ENCODE peak calls at places on chromosome 21, in ten cellular contexts. One of them, this sample, is unnamed.

GRCh38 chr21:35223480-35224156 is 174.5 kb upstream of the RUNX1 start:
- DNase-seq in H9: no peak
- DNase-seq in endothelial cell: no peak
- DNase-seq in AG09319: no peak
- DNase-seq in mammary epithelial cell: no peak
- DNase-seq in fibroblast of pulmonary artery: no peak
- DNase-seq in fibroblast of mammary gland: peak
- DNase-seq in GM13977: no peak
- DNase-seq in coronary artery: no peak
- DNase-seq in heart right ventricle: no peak
- DNase-seq in this sample: no peak

GRCh38 chr21:33821580-33822322 is 93.9 kb downstream of the ATP5PO start:
- DNase-seq in H9: no peak
- DNase-seq in endothelial cell: no peak
- DNase-seq in AG09319: no peak
- DNase-seq in mammary epithelial cell: no peak
- DNase-seq in fibroblast of pulmonary artery: no peak
- DNase-seq in fibroblast of mammary gland: no peak
- DNase-seq in GM13977: no peak
- DNase-seq in coronary artery: no peak
- DNase-seq in heart right ventricle: no peak
- DNase-seq in this sample: no peak

GRCh38 chr21:43643193-43643592 is 16.1 kb downstream of the HSF2BP start:
- DNase-seq in H9: no peak
- DNase-seq in endothelial cell: no peak
- DNase-seq in AG09319: no peak
- DNase-seq in mammary epithelial cell: no peak
- DNase-seq in fibroblast of pulmonary artery: no peak
- DNase-seq in fibroblast of mammary gland: no peak
- DNase-seq in GM13977: no peak
- DNase-seq in coronary artery: no peak
- DNase-seq in heart right ventricle: no peak
- DNase-seq in this sample: no peak

GRCh38 chr21:46213620-46214286 is 14.8 kb downstream of the LSS start:
- DNase-seq in H9: no peak
- DNase-seq in endothelial cell: no peak
- DNase-seq in AG09319: no peak
- DNase-seq in mammary epithelial cell: no peak
- DNase-seq in fibroblast of pulmonary artery: no peak
- DNase-seq in fibroblast of mammary gland: no peak
- DNase-seq in GM13977: no peak
- DNase-seq in coronary artery: peak
- DNase-seq in heart right ventricle: no peak
- DNase-seq in this sample: peak

GRCh38 chr21:31630062-31630711 is 29.3 kb upstream of the SOD1 start:
- DNase-seq in H9: no peak
- DNase-seq in endothelial cell: no peak
- DNase-seq in AG09319: peak
- DNase-seq in mammary epithelial cell: peak
- DNase-seq in fibroblast of pulmonary artery: peak
- DNase-seq in fibroblast of mammary gland: peak
- DNase-seq in GM13977: no peak
- DNase-seq in coronary artery: no peak
- DNase-seq in heart right ventricle: no peak
- DNase-seq in this sample: peak

GRCh38 chr21:36697473-36698159 is 1.3 kb upstream of the SIM2 start:
- DNase-seq in H9: peak
- DNase-seq in endothelial cell: peak
- DNase-seq in AG09319: no peak
- DNase-seq in mammary epithelial cell: no peak
- DNase-seq in fibroblast of pulmonary artery: no peak
- DNase-seq in fibroblast of mammary gland: no peak
- DNase-seq in GM13977: peak
- DNase-seq in coronary artery: no peak
- DNase-seq in heart right ventricle: no peak
- DNase-seq in this sample: no peak

GRCh38 chr21:43369124-43369523 is 57.8 kb downstream of the SIK1 start:
- DNase-seq in H9: no peak
- DNase-seq in endothelial cell: no peak
- DNase-seq in AG09319: no peak
- DNase-seq in mammary epithelial cell: peak
- DNase-seq in fibroblast of pulmonary artery: peak
- DNase-seq in fibroblast of mammary gland: peak
- DNase-seq in GM13977: no peak
- DNase-seq in coronary artery: no peak
- DNase-seq in heart right ventricle: peak
- DNase-seq in this sample: no peak

GRCh38 chr21:32330784-32331311 is 32.2 kb downstream of the MRAP start:
- DNase-seq in H9: no peak
- DNase-seq in endothelial cell: no peak
- DNase-seq in AG09319: no peak
- DNase-seq in mammary epithelial cell: no peak
- DNase-seq in fibroblast of pulmonary artery: no peak
- DNase-seq in fibroblast of mammary gland: no peak
- DNase-seq in GM13977: no peak
- DNase-seq in coronary artery: peak
- DNase-seq in heart right ventricle: no peak
- DNase-seq in this sample: no peak

GRCh38 chr21:8991088-8991907 is 1530.1 kb upstream of the TPTE start:
- DNase-seq in H9: peak
- DNase-seq in endothelial cell: peak
- DNase-seq in AG09319: no peak
- DNase-seq in mammary epithelial cell: no peak
- DNase-seq in fibroblast of pulmonary artery: no peak
- DNase-seq in fibroblast of mammary gland: no peak
- DNase-seq in GM13977: no peak
- DNase-seq in coronary artery: no peak
- DNase-seq in heart right ventricle: no peak
- DNase-seq in this sample: no peak

GRCh38 chr21:36909901-36910561 is 56.4 kb downstream of the HLCS start:
- DNase-seq in H9: no peak
- DNase-seq in endothelial cell: no peak
- DNase-seq in AG09319: peak
- DNase-seq in mammary epithelial cell: peak
- DNase-seq in fibroblast of pulmonary artery: peak
- DNase-seq in fibroblast of mammary gland: peak
- DNase-seq in GM13977: no peak
- DNase-seq in coronary artery: no peak
- DNase-seq in heart right ventricle: no peak
- DNase-seq in this sample: no peak

GRCh38 chr21:40714516-40714915 is 132.4 kb downstream of the DSCAM start:
- DNase-seq in H9: no peak
- DNase-seq in endothelial cell: no peak
- DNase-seq in AG09319: no peak
- DNase-seq in mammary epithelial cell: peak
- DNase-seq in fibroblast of pulmonary artery: no peak
- DNase-seq in fibroblast of mammary gland: no peak
- DNase-seq in GM13977: no peak
- DNase-seq in coronary artery: no peak
- DNase-seq in heart right ventricle: no peak
- DNase-seq in this sample: no peak

GRCh38 chr21:40717008-40717407 is 129.9 kb downstream of the DSCAM start:
- DNase-seq in H9: no peak
- DNase-seq in endothelial cell: no peak
- DNase-seq in AG09319: no peak
- DNase-seq in mammary epithelial cell: peak
- DNase-seq in fibroblast of pulmonary artery: no peak
- DNase-seq in fibroblast of mammary gland: no peak
- DNase-seq in GM13977: no peak
- DNase-seq in coronary artery: no peak
- DNase-seq in heart right ventricle: no peak
- DNase-seq in this sample: no peak

GRCh38 chr21:40719615-40720014 is 127.3 kb downstream of the DSCAM start:
- DNase-seq in H9: no peak
- DNase-seq in endothelial cell: no peak
- DNase-seq in AG09319: no peak
- DNase-seq in mammary epithelial cell: no peak
- DNase-seq in fibroblast of pulmonary artery: no peak
- DNase-seq in fibroblast of mammary gland: no peak
- DNase-seq in GM13977: no peak
- DNase-seq in coronary artery: no peak
- DNase-seq in heart right ventricle: no peak
- DNase-seq in this sample: no peak
- TF ChIP-seq CTCF in H9: peak
- TF ChIP-seq CTCF in endothelial cell: no peak
- TF ChIP-seq CTCF in AG09319: no peak
- TF ChIP-seq CTCF in mammary epithelial cell: no peak
- TF ChIP-seq CTCF in fibroblast of pulmonary artery: no peak
- TF ChIP-seq CTCF in fibroblast of mammary gland: no peak
- TF ChIP-seq CTCF in GM13977: no peak
- TF ChIP-seq CTCF in coronary artery: no peak
- TF ChIP-seq CTCF in heart right ventricle: no peak
- TF ChIP-seq CTCF in this sample: no peak

DNA sequence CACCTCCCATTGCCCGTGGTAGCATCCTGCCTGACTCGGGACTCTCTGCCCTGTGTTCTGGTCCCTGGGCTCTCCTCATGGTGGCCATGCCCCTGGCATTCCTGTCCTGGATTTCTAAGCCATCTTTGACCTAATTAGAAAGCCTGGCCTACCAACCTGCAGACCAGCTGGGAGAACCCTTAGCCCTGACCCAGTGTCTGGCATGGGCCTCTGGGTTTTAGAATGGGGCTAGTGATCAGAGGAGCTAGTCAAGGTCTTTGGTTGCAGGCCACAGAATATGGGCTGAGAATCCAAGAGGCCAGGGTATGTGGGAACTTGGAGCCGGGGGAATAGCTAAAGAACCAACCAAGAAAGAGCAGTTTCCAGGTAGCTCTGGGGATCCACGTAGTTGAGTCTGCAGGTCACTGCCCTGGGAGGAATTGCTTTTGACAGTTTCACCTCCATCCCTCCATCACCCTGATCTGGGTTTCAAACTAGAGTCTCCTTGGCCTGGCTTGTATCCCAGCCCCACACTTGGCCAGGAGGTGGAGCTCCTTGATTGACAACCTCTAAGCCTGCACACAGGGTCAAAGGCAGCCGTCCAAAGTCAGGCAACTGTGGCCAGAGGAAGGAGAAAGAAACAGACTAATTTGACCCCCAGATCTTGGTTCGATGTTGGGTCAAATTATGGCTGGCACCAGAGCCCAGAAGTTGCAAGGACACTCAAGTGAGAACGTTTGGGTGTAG is 54.7 kb upstream of the ABCG1 start:
- DNase-seq in H9: no peak
- DNase-seq in endothelial cell: peak
- DNase-seq in AG09319: no peak
- DNase-seq in mammary epithelial cell: peak
- DNase-seq in fibroblast of pulmonary artery: peak
- DNase-seq in fibroblast of mammary gland: no peak
- DNase-seq in GM13977: peak
- DNase-seq in coronary artery: no peak
- DNase-seq in heart right ventricle: peak
- DNase-seq in this sample: no peak
- TF ChIP-seq CTCF in H9: peak
- TF ChIP-seq CTCF in endothelial cell: no peak
- TF ChIP-seq CTCF in AG09319: peak
- TF ChIP-seq CTCF in mammary epithelial cell: peak
- TF ChIP-seq CTCF in fibroblast of pulmonary artery: peak
- TF ChIP-seq CTCF in fibroblast of mammary gland: peak
- TF ChIP-seq CTCF in GM13977: peak
- TF ChIP-seq CTCF in coronary artery: no peak
- TF ChIP-seq CTCF in heart right ventricle: peak
- TF ChIP-seq CTCF in this sample: no peak

GRCh38 chr21:26851109-26851944 is 6.1 kb upstream of the ADAMTS1 start:
- DNase-seq in H9: no peak
- DNase-seq in endothelial cell: no peak
- DNase-seq in AG09319: no peak
- DNase-seq in mammary epithelial cell: peak
- DNase-seq in fibroblast of pulmonary artery: no peak
- DNase-seq in fibroblast of mammary gland: no peak
- DNase-seq in GM13977: no peak
- DNase-seq in coronary artery: no peak
- DNase-seq in heart right ventricle: no peak
- DNase-seq in this sample: no peak

GRCh38 chr21:26849428-26850115 is 4.4 kb upstream of the ADAMTS1 start:
- DNase-seq in H9: no peak
- DNase-seq in endothelial cell: no peak
- DNase-seq in AG09319: no peak
- DNase-seq in mammary epithelial cell: peak
- DNase-seq in fibroblast of pulmonary artery: peak
- DNase-seq in fibroblast of mammary gland: peak
- DNase-seq in GM13977: no peak
- DNase-seq in coronary artery: no peak
- DNase-seq in heart right ventricle: no peak
- DNase-seq in this sample: no peak

GRCh38 chr21:26852422-26852821 is 7.2 kb upstream of the ADAMTS1 start:
- DNase-seq in H9: no peak
- DNase-seq in endothelial cell: no peak
- DNase-seq in AG09319: no peak
- DNase-seq in mammary epithelial cell: no peak
- DNase-seq in fibroblast of pulmonary artery: no peak
- DNase-seq in fibroblast of mammary gland: no peak
- DNase-seq in GM13977: no peak
- DNase-seq in coronary artery: no peak
- DNase-seq in heart right ventricle: no peak
- DNase-seq in this sample: no peak

GRCh38 chr21:26847951-26848350 is 2.7 kb upstream of the ADAMTS1 start:
- DNase-seq in H9: no peak
- DNase-seq in endothelial cell: no peak
- DNase-seq in AG09319: no peak
- DNase-seq in mammary epithelial cell: no peak
- DNase-seq in fibroblast of pulmonary artery: no peak
- DNase-seq in fibroblast of mammary gland: no peak
- DNase-seq in GM13977: no peak
- DNase-seq in coronary artery: no peak
- DNase-seq in heart right ventricle: no peak
- DNase-seq in this sample: no peak

DNA sequence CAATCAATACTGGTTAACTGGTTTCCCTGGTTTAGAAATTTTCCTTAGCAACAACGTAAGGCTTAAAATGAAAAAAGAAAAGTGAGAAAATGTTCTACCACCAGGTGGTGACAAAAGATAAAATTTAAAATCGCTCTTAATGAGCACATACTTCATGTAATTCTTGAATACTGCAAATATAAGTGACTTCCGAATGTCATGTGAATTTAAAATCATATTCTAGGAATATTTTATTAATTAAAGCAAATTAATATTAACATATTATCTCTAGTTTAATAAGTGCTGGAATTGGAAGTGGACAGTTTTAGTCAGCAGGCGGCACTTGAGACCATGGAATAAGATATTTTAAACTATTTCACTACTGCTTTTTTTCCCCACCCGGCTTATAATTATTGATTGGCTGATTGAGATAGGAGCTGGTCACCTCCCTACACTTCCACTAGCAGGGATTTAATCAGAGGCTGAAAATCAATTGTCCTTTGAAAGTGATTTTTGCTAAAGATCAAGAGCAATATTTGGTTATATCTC is 5.0 kb upstream of the ADAMTS1 start:
- DNase-seq in H9: no peak
- DNase-seq in endothelial cell: no peak
- DNase-seq in AG09319: no peak
- DNase-seq in mammary epithelial cell: peak
- DNase-seq in fibroblast of pulmonary artery: peak
- DNase-seq in fibroblast of mammary gland: peak
- DNase-seq in GM13977: no peak
- DNase-seq in coronary artery: no peak
- DNase-seq in heart right ventricle: no peak
- DNase-seq in this sample: no peak
- TF ChIP-seq CTCF in H9: peak
- TF ChIP-seq CTCF in endothelial cell: peak
- TF ChIP-seq CTCF in AG09319: peak
- TF ChIP-seq CTCF in mammary epithelial cell: peak
- TF ChIP-seq CTCF in fibroblast of pulmonary artery: peak
- TF ChIP-seq CTCF in fibroblast of mammary gland: peak
- TF ChIP-seq CTCF in GM13977: peak
- TF ChIP-seq CTCF in coronary artery: peak
- TF ChIP-seq CTCF in heart right ventricle: peak
- TF ChIP-seq CTCF in this sample: peak

GRCh38 chr21:38171723-38172344 is 85.0 kb upstream of the KCNJ15 start:
- DNase-seq in H9: peak
- DNase-seq in endothelial cell: peak
- DNase-seq in AG09319: no peak
- DNase-seq in mammary epithelial cell: no peak
- DNase-seq in fibroblast of pulmonary artery: peak
- DNase-seq in fibroblast of mammary gland: peak
- DNase-seq in GM13977: no peak
- DNase-seq in coronary artery: no peak
- DNase-seq in heart right ventricle: no peak
- DNase-seq in this sample: no peak
- TF ChIP-seq CTCF in H9: peak
- TF ChIP-seq CTCF in endothelial cell: no peak
- TF ChIP-seq CTCF in AG09319: no peak
- TF ChIP-seq CTCF in mammary epithelial cell: no peak
- TF ChIP-seq CTCF in fibroblast of pulmonary artery: no peak
- TF ChIP-seq CTCF in fibroblast of mammary gland: peak
- TF ChIP-seq CTCF in GM13977: peak
- TF ChIP-seq CTCF in coronary artery: no peak
- TF ChIP-seq CTCF in heart right ventricle: no peak
- TF ChIP-seq CTCF in this sample: no peak

This sample was measured in omental fat pad.